ENCODE peak calls at places on chromosomes 12 and 14, in four cellular contexts. O is A549, J is K562, B is HepG2. A is an unnamed sample.

GRCh38 chr14:64200170-64200569 is 94.0 kb downstream of the ESR2 start:
- DNase-seq in O (no peak), B (no peak), J (no peak), A (no peak)

GRCh38 chr12:79838359-79838758 is 96.5 kb downstream of the PPP1R12A start:
- DNase-seq in J (no peak), B (no peak), O (no peak), A (no peak)

GRCh38 chr12:128784030-128784770 is 39.6 kb downstream of the SLC15A4 start:
- DNase-seq in J (no peak), B (no peak), O (no peak), A (no peak)

GRCh38 chr12:4278582-4278939 is 5.0 kb downstream of the CCND2 start:
- DNase-seq in O (no peak), J (no peak), B (no peak), A (no peak)

GRCh38 chr12:7832059-7832696 is 40.5 kb downstream of the SLC2A14 start:
- DNase-seq in J (peak), B (peak), O (peak), A (peak)

GRCh38 chr12:121181181-121181580 is 28.7 kb upstream of the P2RX4 start:
- DNase-seq in O (no peak), J (no peak), B (no peak), A (no peak)

GRCh38 chr12:67649165-67650126 is 901 bp downstream of the DYRK2 start:
- DNase-seq in O (no peak), J (peak), B (no peak), A (peak)

GRCh38 chr12:53944907-53945847 is 6.5 kb downstream of the HOXC13 start:
- DNase-seq in J (no peak), O (no peak), B (no peak), A (no peak)

GRCh38 chr12:106213721-106214121 is 34.1 kb downstream of the CKAP4 start:
- DNase-seq in J (no peak), B (no peak), O (no peak), A (no peak)

GRCh38 chr12:107372229-107372658 is 278.9 kb upstream of the CRY1 start:
- DNase-seq in J (no peak), B (no peak), O (no peak), A (no peak)

GRCh38 chr12:130920711-130921381 is 32.9 kb upstream of the ADGRD1 start:
- DNase-seq in O (peak), J (no peak), B (no peak), A (no peak)

GRCh38 chr12:91687052-91688017 is 458.3 kb downstream of the BTG1 start:
- DNase-seq in B (no peak), J (no peak), O (peak), A (no peak)

GRCh38 chr12:91685917-91686316 is 459.7 kb downstream of the BTG1 start:
- DNase-seq in J (no peak), B (no peak), O (peak), A (no peak)

GRCh38 chr12:91680864-91681263 is 464.8 kb downstream of the BTG1 start:
- DNase-seq in B (no peak), J (no peak), O (no peak), A (no peak)

GRCh38 chr12:91677556-91677955 is 468.1 kb downstream of the BTG1 start:
- DNase-seq in O (no peak), J (no peak), B (no peak), A (no peak)

GRCh38 chr12:91681751-91682150 is 463.9 kb downstream of the BTG1 start:
- DNase-seq in B (no peak), O (no peak), J (peak), A (no peak)
- TF ChIP-seq HMGXB4 in B (no peak), O (no peak), J (no peak), A (no peak)

DNA sequence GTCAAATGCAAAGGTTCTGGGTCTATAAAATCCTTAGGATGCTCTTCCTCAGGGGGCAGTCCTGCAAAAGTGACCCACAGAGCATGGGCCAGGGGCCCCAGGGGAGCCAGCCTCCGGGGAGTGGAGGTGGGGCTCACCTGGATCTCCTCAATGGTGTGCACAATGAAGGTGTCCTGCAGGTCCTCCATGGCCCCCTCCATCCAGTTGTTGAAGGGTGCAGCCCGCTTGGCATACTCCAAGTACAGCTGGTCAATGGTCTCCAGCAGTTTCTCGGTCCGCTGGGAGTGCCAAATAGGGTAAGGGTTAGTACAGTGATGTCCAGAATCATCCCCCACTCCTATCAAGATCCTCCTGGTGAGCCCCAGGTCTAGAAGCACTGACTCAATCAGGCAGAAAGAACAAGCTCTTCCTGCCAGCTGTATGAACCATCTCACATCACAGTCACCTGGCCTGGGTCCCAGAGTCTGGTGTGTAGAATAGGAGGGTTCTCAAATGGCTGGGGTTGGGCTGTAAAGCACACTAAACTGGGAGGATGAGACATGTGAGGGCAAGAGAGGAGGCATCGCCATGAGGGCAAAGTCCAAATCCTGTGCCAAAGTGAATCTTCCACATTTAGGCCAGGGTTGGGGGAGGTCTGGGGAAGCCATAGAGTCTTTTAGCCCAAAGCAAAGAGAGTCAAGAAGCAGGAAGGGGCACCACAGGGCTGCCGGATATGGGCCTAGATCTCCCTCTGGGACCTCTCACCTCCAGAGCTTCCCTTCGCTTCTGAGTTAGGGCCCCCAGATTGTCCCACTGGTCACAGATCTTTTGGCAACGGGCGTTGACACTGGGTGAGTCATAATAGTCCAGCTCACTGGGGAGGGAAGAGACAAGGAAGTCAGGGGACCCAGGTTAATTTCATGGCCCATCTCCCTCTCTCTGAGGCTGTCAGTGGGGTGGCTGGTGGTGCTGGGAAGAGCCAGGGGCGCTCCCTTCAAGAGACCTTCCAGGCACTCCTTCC is 91.5 kb upstream of the ZFP36L1 start:
- DNase-seq in B (peak), J (no peak), O (peak), A (no peak)
- TF ChIP-seq HMGXB4 in B (no peak), J (no peak), O (no peak), A (no peak)

GRCh38 chr12:132395192-132395907 is 66.0 kb upstream of the GALNT9 start:
- DNase-seq in J (no peak), B (no peak), O (no peak), A (peak)
- TF ChIP-seq HMGXB4 in J (no peak), B (no peak), O (no peak), A (no peak)

DNA sequence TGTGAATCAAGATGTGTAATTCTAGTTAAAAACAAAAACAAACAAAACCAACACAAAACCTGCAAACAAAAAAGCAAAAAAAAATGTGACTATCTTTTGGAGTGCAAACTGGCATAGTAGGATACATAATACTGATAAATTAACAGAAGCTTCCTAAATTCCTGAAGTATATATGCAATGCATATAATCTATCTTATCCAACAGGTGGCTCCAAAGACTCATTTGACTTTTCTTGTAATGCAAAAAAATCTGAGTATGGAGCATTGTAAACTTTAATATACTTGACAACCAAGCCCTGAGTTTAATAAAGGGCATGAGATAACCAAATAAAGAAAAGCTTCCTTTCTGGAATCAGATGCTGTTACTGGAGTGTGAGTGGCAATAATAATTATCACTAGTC is 1003.6 kb downstream of the FSCB start:
- DNase-seq in J (no peak), B (peak), O (peak), A (no peak)
- TF ChIP-seq HMGXB4 in J (no peak), B (no peak), O (no peak), A (no peak)

DNA sequence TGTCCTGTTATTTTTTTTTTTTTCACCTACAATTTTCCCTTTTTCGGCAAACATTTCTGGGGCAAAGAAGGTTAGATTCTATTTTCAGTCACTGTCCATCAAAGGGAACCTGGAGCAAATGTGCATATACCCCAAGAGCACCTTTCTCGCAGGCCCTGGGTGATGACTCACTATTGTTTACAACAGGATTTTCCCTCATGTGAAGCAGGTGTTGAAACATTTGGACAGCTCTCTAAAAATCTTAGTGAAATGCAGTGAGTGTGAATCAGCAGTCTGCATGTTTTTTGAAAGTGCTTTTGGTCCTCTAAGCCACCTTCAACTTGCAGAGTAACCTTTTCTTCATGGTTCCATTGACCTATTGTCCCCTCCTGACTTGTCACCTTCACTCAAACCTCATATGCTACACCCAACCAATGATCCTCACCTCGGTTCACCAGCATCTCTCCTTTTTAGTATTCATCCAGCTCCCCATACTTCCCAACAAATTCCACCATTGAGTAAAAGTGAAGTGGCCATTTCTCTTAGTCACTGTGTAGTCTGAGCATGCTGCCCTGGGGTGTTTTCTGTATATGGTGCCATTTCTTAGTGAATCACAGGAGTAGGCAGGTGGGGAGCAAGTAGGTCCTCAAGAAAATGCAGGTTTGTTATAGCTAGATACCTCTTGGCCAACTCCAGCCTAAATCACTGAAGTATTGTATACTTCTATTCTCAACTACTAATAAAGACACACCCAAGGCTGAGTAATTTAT is 260.2 kb downstream of the BMP4 start:
- DNase-seq in O (peak), B (peak), J (no peak), A (no peak)
- TF ChIP-seq HMGXB4 in O (no peak), B (no peak), J (no peak), A (no peak)